ENCODE peak calls at places on chromosomes 6 and 20, in seven cellular contexts. One of them, this sample, is unnamed.
A peak's percentile ranks its signal among the peaks of the same experiment; 100 is the strongest.

GRCh38 chr6:4870821-4871494 is 94.8 kb downstream of the CDYL start:
- DNase-seq in neuronal stem cell: no peak
- DNase-seq in hepatocyte: no peak
- DNase-seq in IMR-90: peak; percentile 15
- DNase-seq in OCI-LY7: no peak
- DNase-seq in GM23248: peak; percentile 50
- DNase-seq in GM23338: no peak
- DNase-seq in this sample: no peak

GRCh38 chr6:126033696-126034095 is 47.4 kb downstream of the TRMT11 start:
- DNase-seq in hepatocyte: peak; percentile 79
- DNase-seq in OCI-LY7: peak; percentile 18
- DNase-seq in GM23338: peak; percentile 72
- DNase-seq in IMR-90: peak; percentile 91
- DNase-seq in GM23248: peak; percentile 89
- DNase-seq in neuronal stem cell: peak; percentile 32
- DNase-seq in this sample: peak; percentile 63

GRCh38 chr6:27726620-27727023 is 185.6 kb downstream of the OR2B2 start:
- DNase-seq in OCI-LY7: no peak
- DNase-seq in IMR-90: peak; percentile 0
- DNase-seq in GM23248: no peak
- DNase-seq in GM23338: peak; percentile 73
- DNase-seq in hepatocyte: no peak
- DNase-seq in neuronal stem cell: no peak
- DNase-seq in this sample: no peak

GRCh38 chr20:59784365-59785117 is 148.9 kb downstream of the SYCP2 start:
- DNase-seq in neuronal stem cell: no peak
- DNase-seq in OCI-LY7: no peak
- DNase-seq in hepatocyte: no peak
- DNase-seq in IMR-90: no peak
- DNase-seq in GM23338: no peak
- DNase-seq in GM23248: no peak
- DNase-seq in this sample: no peak

GRCh38 chr6:2818593-2818992 is 23.1 kb downstream of the SERPINB1 start:
- DNase-seq in hepatocyte: no peak
- DNase-seq in GM23338: no peak
- DNase-seq in neuronal stem cell: no peak
- DNase-seq in GM23248: peak; percentile 69
- DNase-seq in OCI-LY7: no peak
- DNase-seq in IMR-90: peak; percentile 66
- DNase-seq in this sample: no peak

GRCh38 chr6:147930743-147931142 is 411.9 kb upstream of the SASH1 start:
- DNase-seq in GM23248: no peak
- DNase-seq in IMR-90: no peak
- DNase-seq in hepatocyte: no peak
- DNase-seq in GM23338: no peak
- DNase-seq in OCI-LY7: no peak
- DNase-seq in neuronal stem cell: no peak
- DNase-seq in this sample: no peak

GRCh38 chr6:73854998-73855718 is 159.2 kb downstream of the CD109 start:
- DNase-seq in OCI-LY7: peak; percentile 58
- DNase-seq in hepatocyte: peak; percentile 78
- DNase-seq in IMR-90: peak; percentile 73
- DNase-seq in neuronal stem cell: peak; percentile 33
- DNase-seq in GM23338: peak; percentile 83
- DNase-seq in GM23248: peak; percentile 77
- DNase-seq in this sample: peak; percentile 63

GRCh38 chr6:168226832-168227434 is 92.6 kb downstream of the DACT2 start:
- DNase-seq in GM23338: no peak
- DNase-seq in IMR-90: no peak
- DNase-seq in OCI-LY7: no peak
- DNase-seq in GM23248: no peak
- DNase-seq in hepatocyte: no peak
- DNase-seq in neuronal stem cell: no peak
- DNase-seq in this sample: no peak

GRCh38 chr6:43074847-43075741 is 1.0 kb upstream of the PTK7 start:
- DNase-seq in OCI-LY7: no peak
- DNase-seq in neuronal stem cell: no peak
- DNase-seq in hepatocyte: peak; percentile 67
- DNase-seq in GM23248: peak; percentile 77
- DNase-seq in IMR-90: peak; percentile 80
- DNase-seq in GM23338: peak; percentile 45
- DNase-seq in this sample: peak; percentile 87

GRCh38 chr20:11891827-11892521 is 25.7 kb upstream of the BTBD3 start:
- DNase-seq in neuronal stem cell: peak; percentile 77
- DNase-seq in IMR-90: peak; percentile 62
- DNase-seq in GM23248: peak; percentile 89
- DNase-seq in hepatocyte: peak; percentile 92
- DNase-seq in GM23338: peak; percentile 97
- DNase-seq in OCI-LY7: no peak
- DNase-seq in this sample: peak; percentile 79

GRCh38 chr6:122033564-122034181 is 365.8 kb upstream of the HSF2 start:
- DNase-seq in OCI-LY7: peak; percentile 43
- DNase-seq in hepatocyte: peak; percentile 76
- DNase-seq in GM23338: peak; percentile 88
- DNase-seq in IMR-90: peak; percentile 70
- DNase-seq in GM23248: peak; percentile 81
- DNase-seq in neuronal stem cell: peak; percentile 54
- DNase-seq in this sample: peak; percentile 21

GRCh38 chr6:170512249-170512648 is 40.9 kb downstream of the PSMB1 start:
- DNase-seq in GM23338: no peak
- DNase-seq in hepatocyte: no peak
- DNase-seq in GM23248: no peak
- DNase-seq in OCI-LY7: no peak
- DNase-seq in neuronal stem cell: no peak
- DNase-seq in IMR-90: no peak
- DNase-seq in this sample: no peak

GRCh38 chr20:37693203-37693602 is 627 bp upstream of the CTNNBL1 start:
- DNase-seq in IMR-90: no peak
- DNase-seq in GM23338: no peak
- DNase-seq in OCI-LY7: no peak
- DNase-seq in neuronal stem cell: no peak
- DNase-seq in GM23248: peak; percentile 44
- DNase-seq in hepatocyte: no peak
- DNase-seq in this sample: no peak

GRCh38 chr6:11586574-11586973 is 49.0 kb downstream of the TMEM170B start:
- DNase-seq in GM23338: peak; percentile 59
- DNase-seq in GM23248: peak; percentile 93
- DNase-seq in OCI-LY7: no peak
- DNase-seq in neuronal stem cell: peak; percentile 39
- DNase-seq in hepatocyte: peak; percentile 29
- DNase-seq in IMR-90: peak; percentile 94
- DNase-seq in this sample: peak; percentile 82

GRCh38 chr6:112235956-112236355 is 18.4 kb downstream of the LAMA4 start:
- DNase-seq in GM23248: peak; percentile 83
- DNase-seq in hepatocyte: no peak
- DNase-seq in IMR-90: peak; percentile 83
- DNase-seq in neuronal stem cell: no peak
- DNase-seq in GM23338: no peak
- DNase-seq in OCI-LY7: no peak
- DNase-seq in this sample: no peak

GRCh38 chr6:33733294-33734007 is 13.3 kb downstream of the IP6K3 start:
- DNase-seq in hepatocyte: no peak
- DNase-seq in OCI-LY7: no peak
- DNase-seq in neuronal stem cell: no peak
- DNase-seq in IMR-90: no peak
- DNase-seq in GM23338: no peak
- DNase-seq in GM23248: no peak
- DNase-seq in this sample: no peak

GRCh38 chr6:75735491-75736186 is 13.4 kb upstream of the MYO6 start:
- DNase-seq in OCI-LY7: no peak
- DNase-seq in neuronal stem cell: no peak
- DNase-seq in GM23248: peak; percentile 74
- DNase-seq in IMR-90: peak; percentile 28
- DNase-seq in hepatocyte: peak; percentile 25
- DNase-seq in GM23338: no peak
- DNase-seq in this sample: peak; percentile 47

GRCh38 chr6:44067073-44067759 is 60.0 kb downstream of the MRPL14 start:
- DNase-seq in GM23338: no peak
- DNase-seq in GM23248: no peak
- DNase-seq in IMR-90: peak; percentile 63
- DNase-seq in hepatocyte: no peak
- DNase-seq in neuronal stem cell: no peak
- DNase-seq in OCI-LY7: no peak
- DNase-seq in this sample: peak; percentile 48

GRCh38 chr20:37308098-37309050 is 18.9 kb downstream of the MANBAL start:
- DNase-seq in hepatocyte: peak; percentile 72
- DNase-seq in GM23248: no peak
- DNase-seq in IMR-90: no peak
- DNase-seq in GM23338: no peak
- DNase-seq in OCI-LY7: no peak
- DNase-seq in neuronal stem cell: no peak
- DNase-seq in this sample: no peak

GRCh38 chr20:23147964-23148720 is 62.0 kb upstream of the CD93 start:
- DNase-seq in neuronal stem cell: no peak
- DNase-seq in GM23338: no peak
- DNase-seq in GM23248: peak; percentile 93
- DNase-seq in IMR-90: peak; percentile 90
- DNase-seq in OCI-LY7: no peak
- DNase-seq in hepatocyte: peak; percentile 63
- DNase-seq in this sample: peak; percentile 83

GRCh38 chr6:154377726-154378125 is 21.1 kb upstream of the IPCEF1 start:
- DNase-seq in IMR-90: no peak
- DNase-seq in OCI-LY7: no peak
- DNase-seq in neuronal stem cell: no peak
- DNase-seq in GM23248: no peak
- DNase-seq in hepatocyte: no peak
- DNase-seq in GM23338: no peak
- DNase-seq in this sample: no peak

GRCh38 chr6:71419954-71420692 is 131.5 kb downstream of the OGFRL1 start:
- DNase-seq in GM23248: peak; percentile 65
- DNase-seq in neuronal stem cell: peak; percentile 73
- DNase-seq in IMR-90: peak; percentile 35
- DNase-seq in OCI-LY7: no peak
- DNase-seq in hepatocyte: peak; percentile 70
- DNase-seq in GM23338: peak; percentile 66
- DNase-seq in this sample: peak; percentile 68

GRCh38 chr20:58524814-58525213 is 9.6 kb upstream of the APCDD1L start:
- DNase-seq in hepatocyte: no peak
- DNase-seq in neuronal stem cell: no peak
- DNase-seq in GM23248: peak; percentile 66
- DNase-seq in OCI-LY7: no peak
- DNase-seq in GM23338: no peak
- DNase-seq in IMR-90: peak; percentile 85
- DNase-seq in this sample: peak; percentile 89

GRCh38 chr20:24741673-24742072 is 207.4 kb upstream of the CST7 start:
- DNase-seq in hepatocyte: no peak
- DNase-seq in OCI-LY7: no peak
- DNase-seq in IMR-90: no peak
- DNase-seq in GM23248: no peak
- DNase-seq in neuronal stem cell: no peak
- DNase-seq in GM23338: no peak
- DNase-seq in this sample: no peak

GRCh38 chr20:44809380-44810060 is 826 bp downstream of the RIMS4 start:
- DNase-seq in hepatocyte: no peak
- DNase-seq in GM23248: no peak
- DNase-seq in OCI-LY7: no peak
- DNase-seq in GM23338: peak; percentile 67
- DNase-seq in neuronal stem cell: no peak
- DNase-seq in IMR-90: no peak
- DNase-seq in this sample: no peak

GRCh38 chr6:157841211-157841840 is 18.3 kb downstream of the SNX9 start:
- DNase-seq in IMR-90: no peak
- DNase-seq in neuronal stem cell: no peak
- DNase-seq in OCI-LY7: no peak
- DNase-seq in hepatocyte: peak; percentile 54
- DNase-seq in GM23248: peak; percentile 21
- DNase-seq in GM23338: no peak
- DNase-seq in this sample: no peak

GRCh38 chr20:10986586-10986985 is 312.8 kb upstream of the JAG1 start:
- DNase-seq in OCI-LY7: no peak
- DNase-seq in neuronal stem cell: no peak
- DNase-seq in hepatocyte: no peak
- DNase-seq in GM23338: no peak
- DNase-seq in IMR-90: peak; percentile 10
- DNase-seq in GM23248: no peak
- DNase-seq in this sample: no peak

GRCh38 chr6:21450628-21451027 is 142.9 kb upstream of the SOX4 start:
- DNase-seq in IMR-90: no peak
- DNase-seq in hepatocyte: no peak
- DNase-seq in neuronal stem cell: no peak
- DNase-seq in GM23338: no peak
- DNase-seq in GM23248: no peak
- DNase-seq in OCI-LY7: no peak
- DNase-seq in this sample: no peak

GRCh38 chr6:66128238-66128637 is 421.2 kb upstream of the EYS start:
- DNase-seq in GM23248: no peak
- DNase-seq in neuronal stem cell: no peak
- DNase-seq in GM23338: no peak
- DNase-seq in hepatocyte: no peak
- DNase-seq in OCI-LY7: no peak
- DNase-seq in IMR-90: no peak
- DNase-seq in this sample: no peak

GRCh38 chr20:54207053-54207742 is 689 bp upstream of the PFDN4 start:
- DNase-seq in hepatocyte: no peak
- DNase-seq in neuronal stem cell: no peak
- DNase-seq in GM23338: no peak
- DNase-seq in OCI-LY7: no peak
- DNase-seq in GM23248: no peak
- DNase-seq in IMR-90: no peak
- DNase-seq in this sample: no peak
- H3K4me3 ChIP-seq in hepatocyte: no peak overlapping the region
- H3K4me3 ChIP-seq in neuronal stem cell: peak overlapping the region; percentile 90
- H3K4me3 ChIP-seq in GM23338: peak overlapping the region; percentile 96
- H3K4me3 ChIP-seq in OCI-LY7: peak overlapping the region; percentile 80
- H3K4me3 ChIP-seq in GM23248: peak overlapping the region; percentile 88
- H3K4me3 ChIP-seq in IMR-90: peak overlapping the region; percentile 79
- H3K4me3 ChIP-seq in this sample: peak overlapping the region; percentile 91

GRCh38 chr6:10482636-10483257 is 38.4 kb upstream of the GCNT2 start:
- DNase-seq in hepatocyte: no peak
- DNase-seq in neuronal stem cell: no peak
- DNase-seq in GM23338: no peak
- DNase-seq in OCI-LY7: no peak
- DNase-seq in IMR-90: no peak
- DNase-seq in GM23248: no peak
- DNase-seq in this sample: no peak
- H2AFZ ChIP-seq in hepatocyte: no peak overlapping the region
- H2AFZ ChIP-seq in neuronal stem cell: no peak overlapping the region
- H2AFZ ChIP-seq in GM23338: peak overlapping the region; percentile 14
- H2AFZ ChIP-seq in OCI-LY7: no peak overlapping the region
- H2AFZ ChIP-seq in IMR-90: no peak overlapping the region
- H2AFZ ChIP-seq in GM23248: no peak overlapping the region
- H2AFZ ChIP-seq in this sample: no peak overlapping the region

GRCh38 chr6:143336446-143337152 is 113.9 kb downstream of the ADAT2 start:
- DNase-seq in neuronal stem cell: no peak
- DNase-seq in GM23248: peak; percentile 80
- DNase-seq in IMR-90: peak; percentile 69
- DNase-seq in hepatocyte: no peak
- DNase-seq in GM23338: peak; percentile 19
- DNase-seq in OCI-LY7: no peak
- DNase-seq in this sample: no peak
- H3K4me2 ChIP-seq in neuronal stem cell: no peak overlapping the region
- H3K4me2 ChIP-seq in GM23248: peak overlapping the region; percentile 35
- H3K4me2 ChIP-seq in IMR-90: no peak overlapping the region
- H3K4me2 ChIP-seq in hepatocyte: no peak overlapping the region
- H3K4me2 ChIP-seq in GM23338: no peak overlapping the region
- H3K4me2 ChIP-seq in OCI-LY7: no peak overlapping the region
- H3K4me2 ChIP-seq in this sample: peak overlapping the region; percentile 23

DNA sequence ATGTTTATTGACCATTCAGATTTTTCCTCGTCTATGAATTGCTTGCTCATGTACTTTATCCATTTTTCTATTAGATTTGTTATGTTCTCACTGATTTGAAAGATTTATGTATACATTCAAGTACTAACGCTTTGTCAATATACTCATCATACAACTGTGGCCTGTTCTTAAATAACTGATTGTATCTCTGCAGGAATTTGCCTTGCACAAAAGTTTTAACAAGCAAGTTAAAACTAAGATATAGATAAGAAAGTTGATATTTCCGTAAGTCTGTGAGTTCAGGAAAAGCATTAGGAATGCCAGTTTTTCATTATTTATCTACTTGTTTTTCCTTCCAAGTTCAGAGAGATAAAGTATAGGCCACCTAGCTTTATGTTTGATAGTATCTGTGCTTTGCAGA is 95.2 kb downstream of the PDE7B start:
- DNase-seq in hepatocyte: no peak
- DNase-seq in OCI-LY7: no peak
- DNase-seq in IMR-90: no peak
- DNase-seq in GM23338: no peak
- DNase-seq in GM23248: no peak
- DNase-seq in neuronal stem cell: no peak
- DNase-seq in this sample: no peak
- H3K4me3 ChIP-seq in hepatocyte: no peak overlapping the region
- H3K4me3 ChIP-seq in OCI-LY7: no peak overlapping the region
- H3K4me3 ChIP-seq in IMR-90: no peak overlapping the region
- H3K4me3 ChIP-seq in GM23338: no peak overlapping the region
- H3K4me3 ChIP-seq in GM23248: no peak overlapping the region
- H3K4me3 ChIP-seq in neuronal stem cell: no peak overlapping the region
- H3K4me3 ChIP-seq in this sample: no peak overlapping the region

This sample was measured in osteoblast.